ENCODE peak calls at places on chromosomes 4 and X, in six cellular contexts. C, E, B, H, S and M are unnamed samples.

GRCh38 chr4:85747871-85748491 is 273.0 kb downstream of the ARHGAP24 start:
- ATAC-seq in C (peak; percentile 96), S (peak; percentile 87), H (peak; percentile 76), B (peak; percentile 84), E (no peak), M (peak; percentile 74)

GRCh38 chr4:109496875-109497274 is 63.2 kb upstream of the MCUB start:
- ATAC-seq in B (no peak), H (no peak), E (no peak), S (no peak), C (no peak), M (no peak)

GRCh38 chr4:122765702-122766352 is 33.3 kb downstream of the BBS12 start:
- ATAC-seq in S (no peak), C (peak; percentile 74), E (no peak), B (peak; percentile 50), H (no peak), M (peak; percentile 70)

GRCh38 chrX:37818031-37818430 is 29.3 kb downstream of the DYNLT3 start:
- ATAC-seq in S (peak; percentile 81), E (no peak), C (no peak), B (no peak), H (peak; percentile 70), M (no peak)

GRCh38 chr4:123449362-123449761 is 52.8 kb downstream of the SPRY1 start:
- ATAC-seq in H (peak; percentile 52), C (no peak), E (no peak), B (no peak), S (no peak), M (no peak)

GRCh38 chr4:147788791-147789190 is 56.9 kb downstream of the ARHGAP10 start:
- ATAC-seq in H (no peak), E (no peak), B (peak; percentile 36), S (no peak), C (no peak), M (no peak)

GRCh38 chr4:98546910-98547544 is 111.4 kb downstream of the TSPAN5 start:
- ATAC-seq in H (no peak), C (no peak), E (no peak), S (no peak), B (peak; percentile 71), M (peak; percentile 28)

GRCh38 chrX:155031657-155032056 is 5.0 kb downstream of the FUNDC2 start:
- ATAC-seq in S (no peak), C (no peak), H (no peak), B (no peak), E (no peak), M (no peak)

GRCh38 chrX:40434947-40435346 is 145.8 kb upstream of the ATP6AP2 start:
- ATAC-seq in H (no peak), E (no peak), B (peak; percentile 67), C (peak; percentile 43), S (no peak), M (peak; percentile 85)

GRCh38 chrX:21781525-21781924 is 23.6 kb upstream of the SMPX start:
- ATAC-seq in B (no peak), E (no peak), S (no peak), H (no peak), C (no peak), M (no peak)

GRCh38 chrX:25442501-25442900 is 426.7 kb upstream of the ARX start:
- ATAC-seq in S (no peak), C (no peak), E (no peak), H (no peak), B (no peak), M (no peak)

GRCh38 chr4:140156529-140157171 is 2.7 kb upstream of the MAML3 start:
- ATAC-seq in H (peak; percentile 87), E (no peak), S (peak; percentile 6), B (no peak), C (no peak), M (no peak)

GRCh38 chr4:144750348-144750747 is 104.4 kb downstream of the HHIP start:
- ATAC-seq in H (no peak), E (no peak), S (no peak), C (no peak), B (no peak), M (no peak)

GRCh38 chr4:6575503-6576240 is 683 bp downstream of the MAN2B2 start:
- ATAC-seq in B (no peak), H (peak; percentile 11), C (no peak), S (no peak), E (no peak), M (peak; percentile 1)

GRCh38 chrX:72713130-72713529 is 976 bp downstream of the PHKA1 start:
- ATAC-seq in H (no peak), S (no peak), C (no peak), B (no peak), E (no peak), M (no peak)

GRCh38 chr4:95363966-95364365 is 184.8 kb downstream of the UNC5C start:
- ATAC-seq in E (no peak), C (peak; percentile 61), S (no peak), H (peak; percentile 31), B (no peak), M (no peak)

GRCh38 chr4:4425119-4425690 is 38.3 kb downstream of the NSG1 start:
- ATAC-seq in H (no peak), B (no peak), E (no peak), C (no peak), S (no peak), M (no peak)